ENCODE peak calls at places on chromosomes 1 and 21, in four cellular contexts. V is psoas muscle; T is tibial artery; P is CD8-positive, alpha-beta memory T cell. K is an unnamed sample. For H3K4me1 and H3K27me3, the result is how much of the 10 kb centered on the place peaks cover.

GRCh38 chr1:91018006-91018405 is 3.8 kb downstream of the ZNF644 start:
- DNase-seq in V (no peak), T (no peak), P (no peak), K (no peak)

GRCh38 chr1:177238967-177239366 is 68.2 kb downstream of the BRINP2 start:
- DNase-seq in V (no peak), T (no peak), P (no peak), K (no peak)

GRCh38 chr1:145747398-145748247 is 28.3 kb downstream of the CD160 start:
- DNase-seq in V (no peak), T (no peak), P (no peak), K (no peak)

GRCh38 chr1:1157914-1158710 is 15.6 kb upstream of the TTLL10 start:
- DNase-seq in V (peak), T (peak), P (peak), K (peak)

GRCh38 chr1:59107916-59108315 is 189.0 kb upstream of the FGGY start:
- DNase-seq in V (no peak), T (no peak), P (no peak), K (no peak)

GRCh38 chr1:31679091-31679490 is 24.7 kb downstream of the COL16A1 start:
- DNase-seq in V (no peak), T (no peak), P (no peak), K (no peak)

GRCh38 chr1:46547481-46548383 is 3.7 kb downstream of the KNCN start:
- DNase-seq in V (peak), T (peak), P (peak), K (no peak)

GRCh38 chr1:2374260-2375155 is 16.8 kb downstream of the MORN1 start:
- DNase-seq in V (peak), T (peak), P (no peak), K (no peak)

GRCh38 chr1:45654540-45655280 is 30.9 kb upstream of the CCDC17 start:
- DNase-seq in V (no peak), T (no peak), P (no peak), K (no peak)

GRCh38 chr1:7470904-7471638 is 300.0 kb upstream of the VAMP3 start:
- DNase-seq in V (peak), T (peak), P (no peak), K (peak)

GRCh38 chr21:46092026-46092764 is 5.7 kb upstream of the COL6A2 start:
- DNase-seq in V (peak), T (peak), P (no peak), K (peak)

GRCh38 chr1:203453616-203454015 is 22.0 kb upstream of the PRELP start:
- DNase-seq in V (no peak), T (no peak), P (no peak), K (no peak)

GRCh38 chr1:153629343-153629665 is 1.1 kb downstream of the S100A1 start:
- DNase-seq in V (no peak), T (no peak), P (no peak), K (no peak)

GRCh38 chr1:153631047-153632022 is 2.5 kb upstream of the CHTOP start:
- DNase-seq in V (no peak), T (no peak), P (no peak), K (no peak)

GRCh38 chr1:153628638-153629342 is 556 bp downstream of the S100A1 start:
- DNase-seq in V (no peak), T (no peak), P (no peak), K (no peak)

GRCh38 chr1:153630384-153630783 is 2.1 kb downstream of the S100A1 start:
- DNase-seq in V (no peak), T (no peak), P (no peak), K (no peak)

DNA sequence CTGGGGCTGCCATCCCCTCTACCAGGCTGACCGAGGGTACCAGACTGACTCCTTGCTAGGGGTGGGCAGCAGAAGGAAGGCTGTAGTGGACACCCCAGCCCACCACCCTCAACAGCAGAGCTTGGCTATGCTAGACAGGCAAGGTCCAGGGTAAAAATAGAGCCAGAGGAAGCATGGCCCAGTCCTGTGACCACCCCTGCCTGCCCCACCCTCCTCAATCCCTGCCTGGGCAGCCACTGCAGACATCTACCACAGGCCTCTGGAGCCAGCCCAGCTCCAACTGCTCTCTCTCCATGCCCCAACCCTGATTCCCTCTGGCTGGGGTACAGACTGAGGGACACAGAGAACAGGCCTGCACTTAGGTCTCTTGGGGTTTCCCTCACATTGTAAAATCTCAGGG is 1.7 kb downstream of the S100A1 start:
- DNase-seq in V (peak), T (no peak), P (no peak), K (peak)
- H3K4me3 ChIP-seq in V (peak), T (no peak), P (no peak), K (peak)

DNA sequence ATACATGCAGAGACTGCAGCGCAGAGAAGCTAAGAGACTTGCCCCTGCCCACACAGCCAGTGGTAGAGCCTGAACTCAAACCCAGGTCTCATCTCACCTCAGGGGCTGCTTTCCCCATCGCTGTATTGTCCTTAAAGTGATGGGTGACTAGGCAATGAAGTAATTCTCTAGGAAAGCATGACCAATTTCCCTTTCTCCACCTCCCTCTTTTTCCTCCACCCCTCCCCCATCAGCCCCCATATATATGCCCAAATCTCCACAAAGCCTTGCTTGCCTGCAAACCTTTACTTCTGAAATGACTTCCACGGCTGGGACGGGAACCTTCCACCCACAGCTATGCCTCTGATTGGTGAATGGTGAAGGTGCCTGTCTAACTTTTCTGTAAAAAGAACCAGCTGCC is at the start of gene IL24:
- DNase-seq in V (no peak), T (no peak), P (no peak), K (no peak)
- H3K4me1 ChIP-seq in V (under half), T (under half), P (under half), K (under half)

GRCh38 chr1:113390871-113391642 is 742 bp downstream of the MAGI3 start:
- DNase-seq in V (peak), T (peak), P (peak), K (peak)

GRCh38 chr1:113389953-113390834 is at the start of gene MAGI3:
- DNase-seq in V (peak), T (peak), P (peak), K (peak)

GRCh38 chr1:113392541-113392940 is 2.2 kb downstream of the MAGI3 start:
- DNase-seq in V (no peak), T (no peak), P (no peak), K (no peak)

GRCh38 chr1:113389356-113389952 is 861 bp upstream of the MAGI3 start:
- DNase-seq in V (no peak), T (no peak), P (peak), K (no peak)

DNA sequence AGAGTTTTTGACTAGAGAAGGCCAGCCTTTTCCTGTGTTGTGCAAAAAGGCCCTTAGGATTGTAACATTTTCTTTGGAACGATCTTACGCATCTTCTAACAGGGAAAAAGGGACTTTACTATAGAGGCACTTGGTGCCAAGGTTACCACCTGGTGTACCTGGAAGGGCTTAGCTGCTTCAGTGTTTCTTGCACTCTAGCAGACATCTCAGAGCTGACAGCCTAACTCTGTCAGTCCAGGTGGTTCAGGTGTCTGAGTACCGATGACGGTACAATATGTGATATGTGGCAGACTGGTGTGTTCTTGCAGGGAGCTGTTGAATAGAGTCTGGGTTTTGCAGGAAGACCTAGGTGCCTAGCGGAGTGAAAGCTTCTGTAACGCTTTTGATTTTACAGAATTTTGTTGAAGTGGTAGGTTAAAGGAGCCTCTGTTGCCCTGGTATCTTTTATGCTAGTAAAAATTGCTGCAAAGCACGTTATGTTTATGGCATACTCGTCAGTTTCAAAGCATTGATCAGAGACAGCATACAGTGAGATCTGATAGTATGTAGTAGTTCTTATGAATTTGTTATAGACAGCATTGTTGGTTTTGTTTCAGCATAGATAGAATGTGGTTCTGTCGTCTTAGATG is 1.4 kb downstream of the MAGI3 start:
- DNase-seq in V (no peak), T (no peak), P (peak), K (no peak)
- H3K27me3 ChIP-seq in V (under half), T (under half), P (under half), K (under half)

GRCh38 chr1:185349556-185349955 is 32.5 kb upstream of the IVNS1ABP start:
- DNase-seq in V (no peak), T (no peak), P (no peak), K (no peak)
- H3K4me3 ChIP-seq in V (no peak), T (no peak), P (no peak), K (no peak)

DNA sequence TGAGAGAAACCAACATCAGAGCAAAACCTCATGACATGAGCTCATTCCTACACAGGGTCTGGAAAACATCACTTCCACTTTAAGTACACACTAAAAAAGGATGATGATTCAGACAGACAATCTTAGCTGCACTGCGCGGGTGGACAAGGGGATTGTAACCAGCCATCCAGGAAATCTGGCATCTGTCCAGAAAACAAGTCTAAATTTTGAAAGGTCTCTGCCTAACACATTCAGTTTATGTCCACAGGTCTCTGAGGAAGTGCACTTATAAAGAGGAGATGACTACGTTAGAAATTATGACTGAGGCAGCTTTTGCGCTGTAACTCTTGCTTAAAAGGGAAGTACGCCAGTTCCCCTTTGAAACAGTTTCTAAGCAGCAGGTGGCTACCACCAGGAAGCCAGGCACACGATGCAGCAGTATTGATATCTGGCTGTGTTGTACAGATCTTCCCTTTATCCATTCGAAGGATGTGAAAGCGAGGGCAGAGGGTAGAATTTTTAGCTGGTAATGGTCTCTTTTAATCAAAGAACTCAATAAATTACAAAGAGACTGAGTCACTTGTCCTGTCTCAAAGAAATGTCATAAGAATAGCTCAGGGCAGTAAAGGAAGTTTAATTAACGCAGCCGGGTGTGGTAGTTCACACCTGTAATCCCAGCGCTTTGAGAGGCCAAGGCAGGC is 128.0 kb downstream of the SETD4 start:
- DNase-seq in V (peak), T (peak), P (no peak), K (peak)
- H3K4me1 ChIP-seq in V (under half), T (under half), P (under half), K (under half)

K was measured in heart right ventricle.